ENCODE peak calls at places on chromosomes 13 and 19, in six cellular contexts. P, X, F, V, C and L are unnamed samples.

GRCh38 chr13:35279500-35279899 is 197.0 kb downstream of the MAB21L1 start:
- DNase-seq in X (no peak), V (no peak), P (no peak), F (no peak), C (no peak), L (no peak)

GRCh38 chr13:23497186-23497585 is 63.7 kb upstream of the SACS start:
- DNase-seq in F (no peak), V (no peak), C (no peak), P (no peak), X (no peak), L (no peak)

GRCh38 chr19:57559008-57559403 is 657 bp downstream of the ZNF550 start:
- DNase-seq in C (no peak), P (peak), F (no peak), X (no peak), V (peak), L (no peak)

GRCh38 chr13:27634231-27634630 is 12.5 kb downstream of the POLR1D start:
- DNase-seq in C (no peak), X (peak), P (no peak), V (no peak), F (no peak), L (no peak)

GRCh38 chr13:30340367-30341184 is 33.2 kb upstream of the KATNAL1 start:
- DNase-seq in X (peak), C (peak), V (no peak), F (peak), P (peak), L (peak)

GRCh38 chr13:112522578-112522977 is 65.4 kb downstream of the TUBGCP3 start:
- DNase-seq in C (no peak), X (no peak), P (no peak), F (no peak), V (no peak), L (no peak)

GRCh38 chr19:34664870-34665269 is 12.1 kb downstream of the SCGB2B2 start:
- DNase-seq in F (no peak), V (peak), P (no peak), C (no peak), X (no peak), L (no peak)

GRCh38 chr13:113090415-113090770 is 15.2 kb upstream of the F7 start:
- DNase-seq in P (no peak), C (no peak), F (no peak), X (no peak), V (peak), L (peak)

GRCh38 chr13:42832341-42833153 is 51.2 kb downstream of the FAM216B start:
- DNase-seq in P (peak), V (no peak), C (no peak), F (no peak), X (no peak), L (no peak)

GRCh38 chr13:75961911-75962310 is 325.8 kb downstream of the LMO7 start:
- DNase-seq in C (no peak), P (no peak), X (no peak), V (no peak), F (no peak), L (no peak)

GRCh38 chr19:39341122-39341719 is 1.0 kb upstream of the SAMD4B start:
- DNase-seq in X (peak), V (peak), F (no peak), C (peak), P (peak), L (peak)

GRCh38 chr13:66656050-66656449 is 574.1 kb downstream of the PCDH9 start:
- DNase-seq in C (no peak), P (no peak), X (no peak), F (no peak), V (no peak), L (no peak)

GRCh38 chr13:49354719-49355118 is 89.1 kb downstream of the CAB39L start:
- DNase-seq in V (no peak), X (no peak), P (no peak), C (no peak), F (no peak), L (no peak)

GRCh38 chr13:25067054-25067453 is 28.9 kb upstream of the PABPC3 start:
- DNase-seq in F (no peak), X (no peak), C (no peak), V (no peak), P (no peak), L (no peak)

GRCh38 chr13:34019870-34020269 is 201.9 kb downstream of the RFC3 start:
- DNase-seq in P (no peak), X (no peak), F (peak), V (no peak), C (no peak), L (no peak)

GRCh38 chr13:30600470-30600869 is 17.2 kb upstream of the USPL1 start:
- DNase-seq in V (no peak), F (no peak), C (no peak), P (no peak), X (no peak), L (no peak)

GRCh38 chr19:13060233-13060963 is 42.3 kb downstream of the LYL1 start:
- DNase-seq in P (peak), C (no peak), F (no peak), V (no peak), X (no peak), L (no peak)

GRCh38 chr13:26476111-26476743 is 81.3 kb upstream of the WASF3 start:
- DNase-seq in X (no peak), V (no peak), F (no peak), C (no peak), P (no peak), L (no peak)

GRCh38 chr19:55179570-55180484 is at the start of gene SYT5:
- DNase-seq in P (peak), X (no peak), V (peak), C (peak), F (no peak), L (no peak)

GRCh38 chr19:15199652-15200574 is 882 bp downstream of the NOTCH3 start:
- DNase-seq in V (no peak), C (no peak), X (no peak), P (no peak), F (no peak), L (no peak)

GRCh38 chr13:112791662-112792440 is 102.0 kb downstream of the ATP11A start:
- DNase-seq in V (no peak), C (no peak), P (no peak), X (no peak), F (peak), L (no peak)

GRCh38 chr13:101325423-101325822 is 90.9 kb downstream of the NALCN start:
- DNase-seq in F (no peak), P (no peak), C (no peak), X (no peak), V (no peak), L (no peak)

GRCh38 chr19:45643927-45644771 is 5.0 kb upstream of the EML2 start:
- DNase-seq in P (no peak), X (no peak), C (no peak), F (no peak), V (no peak), L (no peak)

GRCh38 chr13:30133554-30133912 is 173.8 kb downstream of the KATNAL1 start:
- DNase-seq in F (no peak), X (no peak), C (no peak), P (peak), V (no peak), L (no peak)

GRCh38 chr13:110815471-110816204 is 99.2 kb downstream of the ANKRD10 start:
- DNase-seq in V (no peak), P (no peak), X (no peak), F (no peak), C (no peak), L (no peak)

GRCh38 chr19:38507551-38508127 is 74.1 kb downstream of the RYR1 start:
- DNase-seq in P (no peak), C (no peak), X (no peak), V (no peak), F (no peak), L (no peak)

GRCh38 chr13:30577381-30577780 is 40.3 kb upstream of the USPL1 start:
- DNase-seq in F (peak), X (no peak), V (no peak), C (no peak), P (peak), L (no peak)

GRCh38 chr13:36297600-36298338 is at the start of gene CCDC169:
- DNase-seq in C (peak), F (no peak), V (peak), X (peak), P (peak), L (peak)

GRCh38 chr13:99467764-99468163 is 33.5 kb upstream of the TM9SF2 start:
- DNase-seq in X (no peak), V (no peak), P (no peak), F (no peak), C (no peak), L (no peak)

GRCh38 chr13:106393776-106394175 is 141.7 kb downstream of the EFNB2 start:
- DNase-seq in X (no peak), V (no peak), C (no peak), P (no peak), F (no peak), L (no peak)

GRCh38 chr13:91162180-91162579 is 185.3 kb upstream of the MIR17HG start:
- DNase-seq in X (no peak), C (no peak), P (no peak), V (no peak), F (no peak), L (no peak)

GRCh38 chr19:54021363-54021762 is 29.9 kb downstream of the CACNG6 start:
- DNase-seq in P (no peak), X (no peak), V (no peak), C (no peak), F (no peak), L (no peak)

GRCh38 chr19:38990949-38991697 is 15.6 kb upstream of the FBXO17 start:
- DNase-seq in F (no peak), X (no peak), C (no peak), V (no peak), P (no peak), L (no peak)

GRCh38 chr13:110307697-110308376 is 753 bp downstream of the COL4A2 start:
- DNase-seq in X (peak), P (no peak), C (no peak), V (no peak), F (no peak), L (peak)

GRCh38 chr19:21335721-21336120 is 6.5 kb upstream of the ZNF708 start:
- DNase-seq in P (no peak), V (no peak), C (no peak), X (no peak), F (no peak), L (no peak)

GRCh38 chr13:19587635-19588300 is 26.4 kb upstream of the TPTE2 start:
- DNase-seq in F (peak), C (peak), V (no peak), P (no peak), X (no peak), L (no peak)

GRCh38 chr19:56301152-56301551 is 13.5 kb downstream of the ZSCAN5A start:
- DNase-seq in C (no peak), P (no peak), X (no peak), F (no peak), V (no peak), L (no peak)

GRCh38 chr13:52760078-52760477 is 20.5 kb upstream of the CNMD start:
- DNase-seq in C (no peak), X (no peak), F (no peak), P (no peak), V (no peak), L (no peak)

DNA sequence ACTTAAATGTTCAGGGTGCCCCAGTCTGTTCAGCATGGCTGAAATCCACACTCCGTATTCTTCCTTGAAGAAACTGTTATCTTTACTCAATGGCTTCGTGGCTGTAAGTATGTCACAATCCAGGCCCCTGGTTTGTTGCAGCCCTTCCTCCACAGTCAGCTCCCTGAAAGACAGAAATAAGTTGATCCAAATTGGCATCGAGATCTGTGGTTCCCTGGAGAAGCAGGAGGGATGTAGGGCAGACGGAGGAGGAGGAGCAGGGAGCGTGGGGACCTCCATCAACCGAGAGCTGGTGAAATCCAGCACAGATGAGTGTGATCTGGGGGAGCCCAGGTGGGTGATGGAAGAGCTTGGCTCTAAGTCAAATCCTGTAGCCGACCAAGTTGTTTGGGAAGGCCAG is 304 bp downstream of the TSPAN16 start:
- DNase-seq in C (peak), P (no peak), V (no peak), X (peak), F (no peak), L (peak)
- TF ChIP-seq POLR2AphosphoS5 in C (no peak), P (no peak), V (peak), X (no peak), F (no peak), L (no peak)

DNA sequence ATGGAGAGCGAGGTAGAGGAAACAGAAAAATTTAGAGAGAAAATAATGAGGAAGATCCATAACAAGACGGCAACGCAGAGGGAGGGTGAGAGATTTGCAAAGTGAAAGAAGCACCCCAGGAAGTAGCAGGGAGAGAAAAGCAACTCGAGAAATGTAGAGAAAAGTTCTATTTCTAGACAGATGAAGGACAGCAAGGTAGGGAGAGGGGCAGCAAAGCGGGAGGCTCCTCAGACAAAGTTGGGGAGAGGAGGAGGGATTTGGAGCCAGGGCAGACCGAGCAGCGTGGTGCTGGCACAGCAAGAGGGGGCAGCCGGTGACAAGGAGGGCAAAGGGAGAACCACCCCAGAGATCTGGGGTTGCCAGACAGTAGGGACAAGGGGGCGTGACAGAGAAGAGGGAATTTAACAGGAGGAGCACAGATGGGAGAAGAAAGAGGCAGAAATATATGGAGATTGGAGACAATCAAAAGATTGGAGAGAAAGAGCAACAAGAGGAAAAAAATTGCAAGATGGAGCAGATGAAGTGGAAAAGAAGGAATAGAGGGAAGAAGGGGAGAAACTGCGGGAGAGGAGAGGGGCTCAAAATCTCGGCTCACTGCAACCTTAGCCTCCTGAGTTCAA is 989 bp downstream of the ZNF766 start:
- DNase-seq in C (peak), P (peak), F (no peak), V (no peak), X (no peak), L (no peak)
- H3K27ac ChIP-seq in C (peak), P (peak), F (peak), V (peak), X (peak), L (peak)

GRCh38 chr19:47002853-47003610 is 16.6 kb upstream of the NPAS1 start:
- DNase-seq in V (no peak), P (no peak), C (no peak), F (no peak), X (no peak), L (no peak)
- TF ChIP-seq CTCF in V (no peak), P (no peak), C (no peak), F (no peak), X (no peak), L (no peak)

DNA sequence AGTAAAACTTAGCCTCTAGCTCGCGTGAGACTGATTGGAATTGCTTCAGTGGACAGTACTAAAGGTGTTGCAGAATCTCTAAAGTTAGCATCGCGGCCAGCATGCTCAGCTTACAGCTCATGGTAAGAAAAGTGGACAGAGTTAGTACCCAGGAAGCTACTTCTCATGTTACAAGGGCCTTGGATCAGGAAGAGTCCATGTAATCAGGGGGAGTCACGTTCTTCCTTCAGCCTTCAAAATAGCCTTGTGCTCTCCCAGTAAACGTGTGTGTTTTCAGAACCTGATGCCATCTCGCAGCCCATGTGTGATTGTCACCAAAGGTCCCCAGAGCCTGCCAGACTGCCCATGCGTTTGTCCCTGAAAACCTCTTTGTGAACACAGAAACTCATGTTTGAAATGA is 195.8 kb upstream of the RNF113B start:
- DNase-seq in X (no peak), F (no peak), P (no peak), V (no peak), C (no peak), L (no peak)
- TF ChIP-seq POLR2AphosphoS5 in X (no peak), F (no peak), P (no peak), V (no peak), C (no peak), L (no peak)

DNA sequence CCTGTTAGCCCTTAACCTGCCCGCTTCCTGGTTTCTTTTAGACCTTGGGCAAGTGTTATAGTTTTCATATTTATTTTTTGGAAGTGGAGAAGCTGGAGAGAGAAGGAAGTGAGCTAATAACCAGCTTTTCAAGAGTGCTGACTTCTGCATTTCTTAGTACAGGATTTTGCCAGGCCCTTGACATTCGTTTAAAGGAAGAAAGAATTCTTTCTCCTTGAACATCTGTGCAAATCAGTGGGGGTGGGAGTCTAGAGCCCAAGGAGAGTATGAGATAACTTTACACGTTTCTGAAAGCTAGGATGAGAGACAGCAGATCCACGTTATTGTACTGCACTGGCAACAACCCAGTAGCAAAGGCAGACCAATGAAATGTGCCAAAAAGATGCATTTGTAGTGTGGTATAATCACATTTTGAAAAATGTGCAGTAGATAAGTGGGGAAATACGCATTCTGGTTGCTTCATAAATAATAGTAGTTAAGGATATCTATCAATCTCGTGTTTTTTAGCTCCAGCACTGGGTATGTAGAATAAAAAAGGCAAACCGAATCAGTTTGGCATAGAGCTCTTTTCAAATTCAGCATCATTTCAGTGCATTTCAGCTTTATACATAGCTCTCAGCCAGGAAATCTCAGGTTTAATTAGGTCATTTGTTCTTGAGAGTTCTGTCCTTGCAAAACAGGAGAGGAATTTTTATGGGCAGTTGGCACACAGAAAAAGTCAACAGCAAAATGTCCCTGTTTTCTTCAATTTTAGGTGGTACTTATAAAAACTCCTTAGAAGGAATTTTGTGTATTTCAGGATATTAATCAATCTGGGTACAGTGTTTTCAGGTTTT is 4.3 kb downstream of the RNF113B start:
- DNase-seq in P (no peak), X (no peak), C (no peak), F (no peak), V (no peak), L (no peak)
- H3K27ac ChIP-seq in P (peak), X (peak), C (no peak), F (no peak), V (peak), L (peak)

DNA sequence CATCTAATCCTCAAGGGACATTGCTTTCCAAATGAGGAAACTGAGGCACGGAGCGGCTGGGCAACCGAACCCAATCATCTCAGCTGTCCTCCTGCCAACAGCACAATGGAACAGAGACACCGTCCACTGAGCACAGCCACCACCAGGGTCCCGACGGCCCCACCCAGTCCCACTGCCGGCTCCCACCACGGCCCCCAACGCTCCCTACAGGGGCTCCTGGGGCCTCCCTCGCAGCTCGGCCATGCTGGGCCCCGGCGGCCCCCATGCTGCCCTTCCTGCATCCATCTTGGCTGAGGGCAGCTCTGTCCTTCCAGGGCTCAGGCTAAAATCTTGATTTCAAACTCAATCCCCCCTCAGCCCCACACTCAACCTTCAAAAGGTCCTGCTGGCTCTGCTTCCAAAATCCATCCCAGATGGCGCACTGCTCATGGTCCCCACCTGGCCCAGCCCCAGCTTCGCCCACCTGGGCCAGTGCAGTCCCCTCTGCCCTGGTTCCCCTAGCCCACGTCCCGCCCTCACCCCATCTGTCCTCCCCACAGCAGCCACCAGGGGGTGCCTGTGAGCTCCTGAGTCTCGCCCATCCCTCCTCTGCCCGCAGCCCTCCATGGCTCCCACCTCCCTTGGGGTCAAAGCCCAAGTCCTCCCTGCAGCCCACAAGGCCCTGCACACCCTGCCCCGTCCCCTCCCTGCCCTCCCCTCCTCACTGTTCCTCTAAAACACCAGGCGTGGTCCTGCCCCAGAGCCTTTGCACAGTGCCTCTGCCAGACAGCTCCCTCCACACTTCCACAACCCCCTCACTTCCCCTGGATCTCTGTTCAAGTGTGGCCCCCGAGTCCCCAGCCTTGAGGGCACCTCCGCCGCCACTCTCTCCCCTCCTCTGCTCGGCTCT is 7.9 kb downstream of the PIP5K1C start:
- DNase-seq in F (no peak), V (no peak), X (no peak), P (no peak), C (no peak), L (no peak)
- TF ChIP-seq CTCF in F (peak), V (peak), X (peak), P (peak), C (peak), L (peak)

GRCh38 chr19:40663712-40664692 is 26.4 kb downstream of the NUMBL start:
- DNase-seq in F (no peak), C (peak), X (no peak), P (no peak), V (peak), L (peak)
- TF ChIP-seq POLR2AphosphoS5 in F (no peak), C (no peak), X (no peak), P (no peak), V (no peak), L (no peak)